ENCODE peak calls at places on chromosomes 13 and 19, in ten cellular contexts. One of them, this sample, is unnamed.

GRCh38 chr13:71866173-71867091 is 572 bp downstream of the DACH1 start:
- DNase-seq in esophagus squamous epithelium: no peak
- DNase-seq in fibroblast of pulmonary artery: no peak
- DNase-seq in cardiac muscle cell: peak
- DNase-seq in spleen: peak
- DNase-seq in left ventricle myocardium inferior: peak
- DNase-seq in fibroblast of mammary gland: no peak
- DNase-seq in AG04449: no peak
- DNase-seq in AG04450: no peak
- DNase-seq in AG10803: no peak
- DNase-seq in this sample: no peak

GRCh38 chr13:111017755-111018487 is 97.2 kb upstream of the ARHGEF7 start:
- DNase-seq in esophagus squamous epithelium: no peak
- DNase-seq in fibroblast of pulmonary artery: no peak
- DNase-seq in cardiac muscle cell: no peak
- DNase-seq in spleen: no peak
- DNase-seq in left ventricle myocardium inferior: no peak
- DNase-seq in fibroblast of mammary gland: peak
- DNase-seq in AG04449: no peak
- DNase-seq in AG04450: no peak
- DNase-seq in AG10803: no peak
- DNase-seq in this sample: no peak

GRCh38 chr19:13817018-13817614 is 21.9 kb downstream of the ZSWIM4 start:
- DNase-seq in esophagus squamous epithelium: no peak
- DNase-seq in fibroblast of pulmonary artery: no peak
- DNase-seq in cardiac muscle cell: peak
- DNase-seq in spleen: peak
- DNase-seq in left ventricle myocardium inferior: no peak
- DNase-seq in fibroblast of mammary gland: no peak
- DNase-seq in AG04449: no peak
- DNase-seq in AG04450: no peak
- DNase-seq in AG10803: no peak
- DNase-seq in this sample: no peak

GRCh38 chr19:46426506-46427162 is 2.1 kb downstream of the PNMA8C start:
- DNase-seq in esophagus squamous epithelium: no peak
- DNase-seq in fibroblast of pulmonary artery: peak
- DNase-seq in cardiac muscle cell: peak
- DNase-seq in spleen: peak
- DNase-seq in left ventricle myocardium inferior: peak
- DNase-seq in fibroblast of mammary gland: peak
- DNase-seq in AG04449: no peak
- DNase-seq in AG04450: peak
- DNase-seq in AG10803: peak
- DNase-seq in this sample: no peak

GRCh38 chr13:97540696-97541095 is 106.7 kb downstream of the RAP2A start:
- DNase-seq in esophagus squamous epithelium: no peak
- DNase-seq in fibroblast of pulmonary artery: peak
- DNase-seq in cardiac muscle cell: no peak
- DNase-seq in spleen: no peak
- DNase-seq in left ventricle myocardium inferior: no peak
- DNase-seq in fibroblast of mammary gland: no peak
- DNase-seq in AG04449: no peak
- DNase-seq in AG04450: no peak
- DNase-seq in AG10803: peak
- DNase-seq in this sample: no peak

GRCh38 chr13:31638577-31638976 is 100.7 kb upstream of the RXFP2 start:
- DNase-seq in esophagus squamous epithelium: no peak
- DNase-seq in fibroblast of pulmonary artery: peak
- DNase-seq in cardiac muscle cell: no peak
- DNase-seq in spleen: no peak
- DNase-seq in left ventricle myocardium inferior: no peak
- DNase-seq in fibroblast of mammary gland: peak
- DNase-seq in AG04449: no peak
- DNase-seq in AG04450: peak
- DNase-seq in AG10803: peak
- DNase-seq in this sample: no peak

GRCh38 chr19:32138416-32138815 is 207.0 kb upstream of the ZNF507 start:
- DNase-seq in esophagus squamous epithelium: no peak
- DNase-seq in fibroblast of pulmonary artery: no peak
- DNase-seq in cardiac muscle cell: no peak
- DNase-seq in spleen: no peak
- DNase-seq in left ventricle myocardium inferior: no peak
- DNase-seq in fibroblast of mammary gland: no peak
- DNase-seq in AG04449: no peak
- DNase-seq in AG04450: no peak
- DNase-seq in AG10803: no peak
- DNase-seq in this sample: no peak

GRCh38 chr13:49935171-49936084 is 712 bp downstream of the SPRYD7 start:
- DNase-seq in esophagus squamous epithelium: peak
- DNase-seq in fibroblast of pulmonary artery: peak
- DNase-seq in cardiac muscle cell: no peak
- DNase-seq in spleen: no peak
- DNase-seq in left ventricle myocardium inferior: peak
- DNase-seq in fibroblast of mammary gland: peak
- DNase-seq in AG04449: no peak
- DNase-seq in AG04450: no peak
- DNase-seq in AG10803: peak
- DNase-seq in this sample: no peak

GRCh38 chr13:51919531-51919930 is 57.8 kb downstream of the CCDC70 start:
- DNase-seq in esophagus squamous epithelium: no peak
- DNase-seq in fibroblast of pulmonary artery: no peak
- DNase-seq in cardiac muscle cell: no peak
- DNase-seq in spleen: no peak
- DNase-seq in left ventricle myocardium inferior: no peak
- DNase-seq in fibroblast of mammary gland: no peak
- DNase-seq in AG04449: no peak
- DNase-seq in AG04450: no peak
- DNase-seq in AG10803: no peak
- DNase-seq in this sample: no peak

GRCh38 chr13:78028960-78029359 is 110.3 kb upstream of the EDNRB start:
- DNase-seq in esophagus squamous epithelium: no peak
- DNase-seq in fibroblast of pulmonary artery: no peak
- DNase-seq in cardiac muscle cell: no peak
- DNase-seq in spleen: no peak
- DNase-seq in left ventricle myocardium inferior: no peak
- DNase-seq in fibroblast of mammary gland: no peak
- DNase-seq in AG04449: no peak
- DNase-seq in AG04450: no peak
- DNase-seq in AG10803: no peak
- DNase-seq in this sample: no peak

GRCh38 chr13:27425918-27426630 is 1.7 kb downstream of the GTF3A start:
- DNase-seq in esophagus squamous epithelium: peak
- DNase-seq in fibroblast of pulmonary artery: peak
- DNase-seq in cardiac muscle cell: peak
- DNase-seq in spleen: peak
- DNase-seq in left ventricle myocardium inferior: peak
- DNase-seq in fibroblast of mammary gland: peak
- DNase-seq in AG04449: no peak
- DNase-seq in AG04450: no peak
- DNase-seq in AG10803: peak
- DNase-seq in this sample: peak

GRCh38 chr13:102677122-102677521 is 17.7 kb downstream of the METTL21C start:
- DNase-seq in esophagus squamous epithelium: no peak
- DNase-seq in fibroblast of pulmonary artery: no peak
- DNase-seq in cardiac muscle cell: no peak
- DNase-seq in spleen: no peak
- DNase-seq in left ventricle myocardium inferior: no peak
- DNase-seq in fibroblast of mammary gland: no peak
- DNase-seq in AG04449: no peak
- DNase-seq in AG04450: no peak
- DNase-seq in AG10803: no peak
- DNase-seq in this sample: no peak

GRCh38 chr19:52896431-52897148 is 845 bp downstream of the ZNF320 start:
- DNase-seq in esophagus squamous epithelium: no peak
- DNase-seq in fibroblast of pulmonary artery: peak
- DNase-seq in cardiac muscle cell: peak
- DNase-seq in spleen: no peak
- DNase-seq in left ventricle myocardium inferior: no peak
- DNase-seq in fibroblast of mammary gland: peak
- DNase-seq in AG04449: no peak
- DNase-seq in AG04450: no peak
- DNase-seq in AG10803: peak
- DNase-seq in this sample: peak

GRCh38 chr19:23823952-23824389 is 65.3 kb upstream of the ZNF681 start:
- DNase-seq in esophagus squamous epithelium: no peak
- DNase-seq in fibroblast of pulmonary artery: no peak
- DNase-seq in cardiac muscle cell: peak
- DNase-seq in spleen: no peak
- DNase-seq in left ventricle myocardium inferior: no peak
- DNase-seq in fibroblast of mammary gland: peak
- DNase-seq in AG04449: no peak
- DNase-seq in AG04450: no peak
- DNase-seq in AG10803: no peak
- DNase-seq in this sample: no peak
- TF ChIP-seq CTCF in esophagus squamous epithelium: no peak
- TF ChIP-seq CTCF in fibroblast of pulmonary artery: no peak
- TF ChIP-seq CTCF in cardiac muscle cell: no peak
- TF ChIP-seq CTCF in spleen: no peak
- TF ChIP-seq CTCF in left ventricle myocardium inferior: peak
- TF ChIP-seq CTCF in fibroblast of mammary gland: peak
- TF ChIP-seq CTCF in AG04449: no peak
- TF ChIP-seq CTCF in AG04450: no peak
- TF ChIP-seq CTCF in AG10803: no peak
- TF ChIP-seq CTCF in this sample: peak

DNA sequence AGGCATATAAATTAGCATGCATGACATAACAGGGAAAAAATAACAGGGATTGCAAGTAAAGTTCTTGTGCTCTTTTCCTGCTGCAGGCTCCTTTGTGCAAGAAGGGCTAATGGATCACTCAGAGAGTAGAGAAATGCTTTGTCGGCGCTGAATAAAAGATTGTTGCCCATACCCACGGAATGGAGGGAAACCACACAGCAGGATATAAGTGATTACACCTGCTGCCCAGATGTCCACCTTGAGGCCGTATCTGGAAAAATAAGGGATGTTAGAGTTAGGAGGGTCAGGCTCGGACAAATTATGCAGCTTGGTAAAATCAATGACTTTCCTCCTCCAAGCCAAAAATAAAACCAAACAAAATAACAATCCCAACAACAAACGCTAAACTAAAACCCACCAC is 322.3 kb downstream of the DCLK1 start:
- DNase-seq in esophagus squamous epithelium: no peak
- DNase-seq in fibroblast of pulmonary artery: no peak
- DNase-seq in cardiac muscle cell: no peak
- DNase-seq in spleen: no peak
- DNase-seq in left ventricle myocardium inferior: no peak
- DNase-seq in fibroblast of mammary gland: no peak
- DNase-seq in AG04449: no peak
- DNase-seq in AG04450: no peak
- DNase-seq in AG10803: no peak
- DNase-seq in this sample: no peak
- H3K4me3 ChIP-seq in esophagus squamous epithelium: no peak
- H3K4me3 ChIP-seq in fibroblast of pulmonary artery: no peak
- H3K4me3 ChIP-seq in cardiac muscle cell: no peak
- H3K4me3 ChIP-seq in spleen: no peak
- H3K4me3 ChIP-seq in left ventricle myocardium inferior: no peak
- H3K4me3 ChIP-seq in fibroblast of mammary gland: no peak
- H3K4me3 ChIP-seq in AG04449: no peak
- H3K4me3 ChIP-seq in AG04450: no peak
- H3K4me3 ChIP-seq in AG10803: no peak
- H3K4me3 ChIP-seq in this sample: no peak

GRCh38 chr13:45464687-45465453 is at the start of gene COG3:
- DNase-seq in esophagus squamous epithelium: peak
- DNase-seq in fibroblast of pulmonary artery: peak
- DNase-seq in cardiac muscle cell: peak
- DNase-seq in spleen: peak
- DNase-seq in left ventricle myocardium inferior: peak
- DNase-seq in fibroblast of mammary gland: peak
- DNase-seq in AG04449: peak
- DNase-seq in AG04450: peak
- DNase-seq in AG10803: peak
- DNase-seq in this sample: peak
- TF ChIP-seq CTCF in esophagus squamous epithelium: peak
- TF ChIP-seq CTCF in fibroblast of pulmonary artery: no peak
- TF ChIP-seq CTCF in cardiac muscle cell: peak
- TF ChIP-seq CTCF in spleen: no peak
- TF ChIP-seq CTCF in left ventricle myocardium inferior: no peak
- TF ChIP-seq CTCF in fibroblast of mammary gland: peak
- TF ChIP-seq CTCF in AG04449: no peak
- TF ChIP-seq CTCF in AG04450: peak
- TF ChIP-seq CTCF in AG10803: peak
- TF ChIP-seq CTCF in this sample: no peak

GRCh38 chr13:76815344-76815743 is 70.9 kb downstream of the KCTD12 start:
- DNase-seq in esophagus squamous epithelium: no peak
- DNase-seq in fibroblast of pulmonary artery: no peak
- DNase-seq in cardiac muscle cell: no peak
- DNase-seq in spleen: no peak
- DNase-seq in left ventricle myocardium inferior: no peak
- DNase-seq in fibroblast of mammary gland: no peak
- DNase-seq in AG04449: no peak
- DNase-seq in AG04450: no peak
- DNase-seq in AG10803: no peak
- DNase-seq in this sample: no peak

GRCh38 chr13:76809369-76809768 is 76.8 kb downstream of the KCTD12 start:
- DNase-seq in esophagus squamous epithelium: no peak
- DNase-seq in fibroblast of pulmonary artery: peak
- DNase-seq in cardiac muscle cell: no peak
- DNase-seq in spleen: no peak
- DNase-seq in left ventricle myocardium inferior: no peak
- DNase-seq in fibroblast of mammary gland: peak
- DNase-seq in AG04449: no peak
- DNase-seq in AG04450: no peak
- DNase-seq in AG10803: no peak
- DNase-seq in this sample: no peak

GRCh38 chr13:76813874-76814273 is 72.3 kb downstream of the KCTD12 start:
- DNase-seq in esophagus squamous epithelium: no peak
- DNase-seq in fibroblast of pulmonary artery: no peak
- DNase-seq in cardiac muscle cell: no peak
- DNase-seq in spleen: no peak
- DNase-seq in left ventricle myocardium inferior: no peak
- DNase-seq in fibroblast of mammary gland: no peak
- DNase-seq in AG04449: no peak
- DNase-seq in AG04450: no peak
- DNase-seq in AG10803: no peak
- DNase-seq in this sample: no peak

GRCh38 chr13:76812971-76813691 is 73.1 kb downstream of the KCTD12 start:
- DNase-seq in esophagus squamous epithelium: no peak
- DNase-seq in fibroblast of pulmonary artery: peak
- DNase-seq in cardiac muscle cell: no peak
- DNase-seq in spleen: no peak
- DNase-seq in left ventricle myocardium inferior: peak
- DNase-seq in fibroblast of mammary gland: peak
- DNase-seq in AG04449: no peak
- DNase-seq in AG04450: no peak
- DNase-seq in AG10803: peak
- DNase-seq in this sample: no peak

DNA sequence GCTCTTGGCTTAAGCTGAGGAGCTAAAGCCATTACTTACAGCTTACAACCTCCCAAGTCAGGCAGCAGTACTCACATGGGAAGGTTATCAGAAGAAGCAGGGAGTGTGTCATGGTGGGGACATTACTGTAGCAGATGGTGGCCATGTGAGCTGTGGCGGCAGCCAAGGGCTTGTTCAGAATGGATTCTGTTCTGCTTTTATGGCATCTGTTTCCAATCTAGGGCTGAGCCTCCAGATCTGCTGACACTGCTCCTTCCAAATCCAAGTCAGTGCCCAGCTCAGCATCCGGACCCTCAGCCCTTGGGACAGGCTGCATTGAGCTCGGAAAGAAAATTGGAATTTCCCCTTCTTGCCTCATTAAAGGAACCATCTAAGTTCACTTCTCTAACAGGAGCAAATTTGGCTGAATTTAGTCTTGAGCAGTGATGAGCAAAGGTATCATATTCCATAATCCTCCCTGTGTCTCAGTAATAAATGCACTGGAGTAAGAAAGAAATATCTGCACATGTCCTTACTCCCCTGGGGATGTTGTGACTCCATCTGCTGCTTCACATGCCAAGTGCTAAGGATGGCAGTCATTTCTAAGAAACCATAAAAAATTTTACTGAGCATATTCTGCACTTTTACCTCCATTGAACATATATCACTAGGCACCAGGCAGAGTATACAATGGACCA is 73.9 kb downstream of the KCTD12 start:
- DNase-seq in esophagus squamous epithelium: no peak
- DNase-seq in fibroblast of pulmonary artery: no peak
- DNase-seq in cardiac muscle cell: no peak
- DNase-seq in spleen: no peak
- DNase-seq in left ventricle myocardium inferior: peak
- DNase-seq in fibroblast of mammary gland: peak
- DNase-seq in AG04449: no peak
- DNase-seq in AG04450: no peak
- DNase-seq in AG10803: peak
- DNase-seq in this sample: no peak
- H3K4me3 ChIP-seq in esophagus squamous epithelium: no peak
- H3K4me3 ChIP-seq in fibroblast of pulmonary artery: no peak
- H3K4me3 ChIP-seq in cardiac muscle cell: no peak
- H3K4me3 ChIP-seq in spleen: no peak
- H3K4me3 ChIP-seq in left ventricle myocardium inferior: no peak
- H3K4me3 ChIP-seq in fibroblast of mammary gland: no peak
- H3K4me3 ChIP-seq in AG04449: no peak
- H3K4me3 ChIP-seq in AG04450: no peak
- H3K4me3 ChIP-seq in AG10803: no peak
- H3K4me3 ChIP-seq in this sample: no peak

This sample was measured in retinal pigment epithelial cell.